ENCODE peak calls at places on chromosome 1, in four cellular contexts. One of them, this sample, is unnamed.

GRCh38 chr1:15684468-15685283 is 556 bp downstream of the PLEKHM2 start:
- DNase-seq in glutamatergic neuron: peak; percentile 65
- DNase-seq in ELR: peak; percentile 56
- DNase-seq in activated CD8-positive, alpha-beta T cell treated with anti-CD3 and anti-CD28 coated beads, Interleukin-2, amount 10 ng/mL, durations not matched to agents 7 days and 5 days: peak; percentile 46
- DNase-seq in this sample: no peak

GRCh38 chr1:90957497-90957896 is 64.3 kb downstream of the ZNF644 start:
- DNase-seq in glutamatergic neuron: no peak
- DNase-seq in activated CD8-positive, alpha-beta T cell treated with anti-CD3 and anti-CD28 coated beads, Interleukin-2, amount 10 ng/mL, durations not matched to agents 7 days and 5 days: no peak
- DNase-seq in ELR: peak; percentile 36
- DNase-seq in this sample: no peak

GRCh38 chr1:222618880-222619321 is 1.0 kb downstream of the MIA3 start:
- DNase-seq in glutamatergic neuron: peak; percentile 60
- DNase-seq in ELR: peak; percentile 51
- DNase-seq in activated CD8-positive, alpha-beta T cell treated with anti-CD3 and anti-CD28 coated beads, Interleukin-2, amount 10 ng/mL, durations not matched to agents 7 days and 5 days: no peak
- DNase-seq in this sample: no peak

GRCh38 chr1:45815667-45816458 is 12.5 kb downstream of the MAST2 start:
- DNase-seq in activated CD8-positive, alpha-beta T cell treated with anti-CD3 and anti-CD28 coated beads, Interleukin-2, amount 10 ng/mL, durations not matched to agents 7 days and 5 days: no peak
- DNase-seq in glutamatergic neuron: no peak
- DNase-seq in ELR: peak; percentile 82
- DNase-seq in this sample: no peak

GRCh38 chr1:112904071-112904830 is 51.7 kb downstream of the SLC16A1 start:
- DNase-seq in activated CD8-positive, alpha-beta T cell treated with anti-CD3 and anti-CD28 coated beads, Interleukin-2, amount 10 ng/mL, durations not matched to agents 7 days and 5 days: no peak
- DNase-seq in glutamatergic neuron: no peak
- DNase-seq in ELR: peak; percentile 97
- DNase-seq in this sample: peak; percentile 58

GRCh38 chr1:111052246-111052645 is 87.6 kb downstream of the DRAM2 start:
- DNase-seq in ELR: peak; percentile 28
- DNase-seq in glutamatergic neuron: no peak
- DNase-seq in activated CD8-positive, alpha-beta T cell treated with anti-CD3 and anti-CD28 coated beads, Interleukin-2, amount 10 ng/mL, durations not matched to agents 7 days and 5 days: no peak
- DNase-seq in this sample: no peak

GRCh38 chr1:160664573-160665051 is 17.8 kb upstream of the SLAMF1 start:
- DNase-seq in ELR: no peak
- DNase-seq in activated CD8-positive, alpha-beta T cell treated with anti-CD3 and anti-CD28 coated beads, Interleukin-2, amount 10 ng/mL, durations not matched to agents 7 days and 5 days: peak; percentile 67
- DNase-seq in glutamatergic neuron: no peak
- DNase-seq in this sample: no peak

GRCh38 chr1:3657096-3657475 is 4.8 kb downstream of the TP73 start:
- DNase-seq in glutamatergic neuron: peak; percentile 10
- DNase-seq in ELR: no peak
- DNase-seq in activated CD8-positive, alpha-beta T cell treated with anti-CD3 and anti-CD28 coated beads, Interleukin-2, amount 10 ng/mL, durations not matched to agents 7 days and 5 days: no peak
- DNase-seq in this sample: no peak

GRCh38 chr1:234871710-234872262 is 256.9 kb downstream of the TOMM20 start:
- DNase-seq in activated CD8-positive, alpha-beta T cell treated with anti-CD3 and anti-CD28 coated beads, Interleukin-2, amount 10 ng/mL, durations not matched to agents 7 days and 5 days: no peak
- DNase-seq in glutamatergic neuron: no peak
- DNase-seq in ELR: peak; percentile 35
- DNase-seq in this sample: no peak

GRCh38 chr1:160103658-160104519 is 5.5 kb upstream of the IGSF8 start:
- DNase-seq in ELR: no peak
- DNase-seq in glutamatergic neuron: no peak
- DNase-seq in activated CD8-positive, alpha-beta T cell treated with anti-CD3 and anti-CD28 coated beads, Interleukin-2, amount 10 ng/mL, durations not matched to agents 7 days and 5 days: no peak
- DNase-seq in this sample: no peak

GRCh38 chr1:65277605-65278343 is 31.6 kb upstream of the DNAJC6 start:
- DNase-seq in activated CD8-positive, alpha-beta T cell treated with anti-CD3 and anti-CD28 coated beads, Interleukin-2, amount 10 ng/mL, durations not matched to agents 7 days and 5 days: no peak
- DNase-seq in glutamatergic neuron: no peak
- DNase-seq in ELR: no peak
- DNase-seq in this sample: no peak

GRCh38 chr1:111203681-111204210 is 3.3 kb upstream of the DENND2D start:
- DNase-seq in ELR: peak; percentile 52
- DNase-seq in activated CD8-positive, alpha-beta T cell treated with anti-CD3 and anti-CD28 coated beads, Interleukin-2, amount 10 ng/mL, durations not matched to agents 7 days and 5 days: peak; percentile 94
- DNase-seq in glutamatergic neuron: peak; percentile 34
- DNase-seq in this sample: no peak

GRCh38 chr1:168095476-168095875 is 41.3 kb downstream of the GPR161 start:
- DNase-seq in ELR: no peak
- DNase-seq in glutamatergic neuron: no peak
- DNase-seq in activated CD8-positive, alpha-beta T cell treated with anti-CD3 and anti-CD28 coated beads, Interleukin-2, amount 10 ng/mL, durations not matched to agents 7 days and 5 days: no peak
- DNase-seq in this sample: no peak

GRCh38 chr1:44988531-44989156 is 2.2 kb upstream of the EIF2B3 start:
- DNase-seq in activated CD8-positive, alpha-beta T cell treated with anti-CD3 and anti-CD28 coated beads, Interleukin-2, amount 10 ng/mL, durations not matched to agents 7 days and 5 days: no peak
- DNase-seq in ELR: no peak
- DNase-seq in glutamatergic neuron: no peak
- DNase-seq in this sample: no peak

GRCh38 chr1:179786815-179787736 is 44.0 kb downstream of the FAM163A start:
- DNase-seq in glutamatergic neuron: no peak
- DNase-seq in activated CD8-positive, alpha-beta T cell treated with anti-CD3 and anti-CD28 coated beads, Interleukin-2, amount 10 ng/mL, durations not matched to agents 7 days and 5 days: no peak
- DNase-seq in ELR: no peak
- DNase-seq in this sample: no peak

GRCh38 chr1:247357062-247357780 is 25.6 kb upstream of the ZNF496 start:
- DNase-seq in activated CD8-positive, alpha-beta T cell treated with anti-CD3 and anti-CD28 coated beads, Interleukin-2, amount 10 ng/mL, durations not matched to agents 7 days and 5 days: no peak
- DNase-seq in ELR: peak; percentile 57
- DNase-seq in glutamatergic neuron: no peak
- DNase-seq in this sample: peak; percentile 69

GRCh38 chr1:205301220-205301821 is 20.2 kb downstream of the NUAK2 start:
- DNase-seq in activated CD8-positive, alpha-beta T cell treated with anti-CD3 and anti-CD28 coated beads, Interleukin-2, amount 10 ng/mL, durations not matched to agents 7 days and 5 days: no peak
- DNase-seq in ELR: peak; percentile 94
- DNase-seq in glutamatergic neuron: peak; percentile 54
- DNase-seq in this sample: peak; percentile 92

GRCh38 chr1:195664628-195665027 is 943.6 kb downstream of the KCNT2 start:
- DNase-seq in glutamatergic neuron: no peak
- DNase-seq in activated CD8-positive, alpha-beta T cell treated with anti-CD3 and anti-CD28 coated beads, Interleukin-2, amount 10 ng/mL, durations not matched to agents 7 days and 5 days: no peak
- DNase-seq in ELR: peak; percentile 55
- DNase-seq in this sample: no peak

GRCh38 chr1:8477199-8477982 is 159.5 kb downstream of the SLC45A1 start:
- DNase-seq in glutamatergic neuron: no peak
- DNase-seq in activated CD8-positive, alpha-beta T cell treated with anti-CD3 and anti-CD28 coated beads, Interleukin-2, amount 10 ng/mL, durations not matched to agents 7 days and 5 days: peak; percentile 39
- DNase-seq in ELR: no peak
- DNase-seq in this sample: no peak

GRCh38 chr1:201427923-201428322 is 6.4 kb upstream of the TNNI1 start:
- DNase-seq in activated CD8-positive, alpha-beta T cell treated with anti-CD3 and anti-CD28 coated beads, Interleukin-2, amount 10 ng/mL, durations not matched to agents 7 days and 5 days: no peak
- DNase-seq in ELR: no peak
- DNase-seq in glutamatergic neuron: no peak
- DNase-seq in this sample: no peak

This sample was measured in AG04450.